ENCODE peak calls at places on chromosomes 5 and 9, in six cellular contexts. W is IMR-90, C is mesendoderm, P is H1, T is mesenchymal stem cell, F is H9. K is an unnamed sample.

GRCh38 chr5:179128976-179129375 is 68.8 kb downstream of the ZNF354C start:
- DNase-seq in W (no peak), C (no peak), P (no peak), T (no peak), F (no peak), K (no peak)

GRCh38 chr5:150583541-150584225 is 56.8 kb upstream of the SYNPO start:
- DNase-seq in W (no peak), C (no peak), P (no peak), T (no peak), F (no peak), K (no peak)

GRCh38 chr5:72129730-72130129 is 22.5 kb downstream of the MAP1B start:
- DNase-seq in W (peak; percentile 33), C (no peak), P (no peak), T (no peak), F (no peak), K (no peak)

GRCh38 chr9:36328798-36329411 is 70.7 kb upstream of the GNE start:
- DNase-seq in W (peak; percentile 80), C (peak; percentile 61), P (no peak), T (peak; percentile 78), F (no peak), K (peak; percentile 45)

GRCh38 chr9:78574354-78575036 is 277.6 kb downstream of the PSAT1 start:
- DNase-seq in W (no peak), C (peak; percentile 27), P (no peak), T (no peak), F (no peak), K (peak; percentile 59)

GRCh38 chr5:35248843-35249780 is 18.8 kb upstream of the PRLR start:
- DNase-seq in W (peak; percentile 8), C (no peak), P (no peak), T (peak; percentile 39), F (no peak), K (no peak)

GRCh38 chr5:61933787-61934626 is 372.0 kb upstream of the KIF2A start:
- DNase-seq in W (peak; percentile 29), C (peak; percentile 70), P (no peak), T (peak; percentile 60), F (peak; percentile 62), K (peak; percentile 66)

GRCh38 chr9:121713400-121714070 is 62.1 kb downstream of the DAB2IP start:
- DNase-seq in W (no peak), C (no peak), P (no peak), T (no peak), F (no peak), K (no peak)

GRCh38 chr9:14677396-14677795 is 15.8 kb downstream of the ZDHHC21 start:
- DNase-seq in W (no peak), C (no peak), P (no peak), T (no peak), F (no peak), K (no peak)

GRCh38 chr5:154384480-154385235 is 61.1 kb upstream of the SAP30L start:
- DNase-seq in W (no peak), C (peak; percentile 83), P (no peak), T (no peak), F (no peak), K (no peak)

GRCh38 chr5:142322747-142323479 is 1.9 kb downstream of the SPRY4 start:
- DNase-seq in W (peak; percentile 69), C (no peak), P (no peak), T (peak; percentile 74), F (no peak), K (peak; percentile 14)

GRCh38 chr5:110588241-110588962 is 138.1 kb downstream of the TMEM232 start:
- DNase-seq in W (no peak), C (no peak), P (no peak), T (no peak), F (no peak), K (no peak)

GRCh38 chr5:132104561-132104960 is 31.0 kb downstream of the CSF2 start:
- DNase-seq in W (peak; percentile 66), C (no peak), P (no peak), T (peak; percentile 24), F (no peak), K (no peak)

GRCh38 chr9:134526798-134527492 is 114.7 kb upstream of the COL5A1 start:
- DNase-seq in W (no peak), C (no peak), P (no peak), T (no peak), F (no peak), K (no peak)

GRCh38 chr5:143124593-143124992 is 278.9 kb downstream of the NR3C1 start:
- DNase-seq in W (no peak), C (peak; percentile 37), P (no peak), T (no peak), F (no peak), K (no peak)

GRCh38 chr5:92907914-92908606 is 673.0 kb downstream of the NR2F1-AS1 start:
- DNase-seq in W (peak; percentile 75), C (no peak), P (no peak), T (peak; percentile 79), F (no peak), K (no peak)

GRCh38 chr5:989961-990530 is 18.6 kb upstream of the NKD2 start:
- DNase-seq in W (no peak), C (peak; percentile 54), P (no peak), T (no peak), F (peak; percentile 70), K (no peak)

GRCh38 chr5:137146402-137146889 is 352.7 kb downstream of the SPOCK1 start:
- DNase-seq in W (peak; percentile 96), C (peak; percentile 89), P (no peak), T (peak; percentile 97), F (no peak), K (no peak)

GRCh38 chr9:76530458-76531100 is 71.6 kb downstream of the GCNT1 start:
- DNase-seq in W (peak; percentile 16), C (no peak), P (no peak), T (no peak), F (no peak), K (no peak)

GRCh38 chr5:157198277-157199058 is 17.8 kb downstream of the ITK start:
- DNase-seq in W (no peak), C (no peak), P (no peak), T (no peak), F (no peak), K (no peak)

GRCh38 chr5:147520450-147520849 is 10.6 kb upstream of the DPYSL3 start:
- DNase-seq in W (peak; percentile 22), C (peak; percentile 59), P (no peak), T (no peak), F (no peak), K (no peak)

GRCh38 chr5:115179068-115179958 is 9.6 kb upstream of the TRIM36 start:
- DNase-seq in W (no peak), C (peak; percentile 45), P (no peak), T (peak; percentile 24), F (peak; percentile 53), K (peak; percentile 54)

GRCh38 chr5:177536386-177536785 is 18.0 kb downstream of the FAM193B start:
- DNase-seq in W (no peak), C (no peak), P (no peak), T (no peak), F (no peak), K (no peak)

GRCh38 chr5:139671096-139671841 is 23.1 kb downstream of the CXXC5 start:
- DNase-seq in W (no peak), C (no peak), P (no peak), T (peak; percentile 47), F (no peak), K (no peak)

GRCh38 chr9:98373622-98374021 is 118.2 kb upstream of the TBC1D2 start:
- DNase-seq in W (peak; percentile 51), C (no peak), P (no peak), T (no peak), F (no peak), K (no peak)

GRCh38 chr5:154107729-154108128 is 69.0 kb downstream of the MFAP3 start:
- DNase-seq in W (no peak), C (peak; percentile 96), P (peak; percentile 15), T (no peak), F (peak; percentile 75), K (no peak)

GRCh38 chr9:137251194-137251461 is at the start of gene STPG3:
- DNase-seq in W (no peak), C (no peak), P (no peak), T (no peak), F (no peak), K (no peak)
- H2BK15ac ChIP-seq in W (no peak within 1 kb of the TSS), C (no peak within 1 kb of the TSS), P (no peak within 1 kb of the TSS), T (peak within 1 kb of the TSS; percentile 33), F (no peak within 1 kb of the TSS), K (peak within 1 kb of the TSS; percentile 99)

DNA sequence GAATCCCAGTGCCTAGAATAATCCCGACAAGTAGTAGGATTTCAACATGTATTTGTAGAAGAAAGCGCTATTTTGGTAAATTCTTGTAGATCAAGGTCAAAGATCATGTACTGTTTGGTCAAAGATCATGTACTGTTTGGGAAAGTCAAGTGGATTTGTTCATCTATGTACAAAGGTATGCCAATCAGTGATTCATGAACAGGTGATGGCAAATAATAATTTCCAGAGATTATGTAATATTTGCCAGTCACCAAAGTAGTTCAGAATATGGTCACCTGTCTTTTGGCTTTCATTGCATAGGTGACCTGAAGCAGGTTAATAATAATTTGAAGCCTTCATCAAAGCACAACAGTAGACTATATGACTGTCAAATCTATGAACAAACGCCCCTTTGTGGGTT is 398.2 kb downstream of the EFNA5 start:
- DNase-seq in W (no peak), C (no peak), P (no peak), T (no peak), F (no peak), K (no peak)
- H2BK15ac ChIP-seq in W (no peak overlapping the region), C (no peak overlapping the region), P (no peak overlapping the region), T (no peak overlapping the region), F (no peak overlapping the region), K (no peak overlapping the region)

GRCh38 chr9:88917375-88917774 is 73.9 kb upstream of the S1PR3 start:
- DNase-seq in W (no peak), C (no peak), P (no peak), T (no peak), F (no peak), K (no peak)
- H2BK15ac ChIP-seq in W (no peak overlapping the region), C (no peak overlapping the region), P (no peak overlapping the region), T (no peak overlapping the region), F (no peak overlapping the region), K (no peak overlapping the region)

DNA sequence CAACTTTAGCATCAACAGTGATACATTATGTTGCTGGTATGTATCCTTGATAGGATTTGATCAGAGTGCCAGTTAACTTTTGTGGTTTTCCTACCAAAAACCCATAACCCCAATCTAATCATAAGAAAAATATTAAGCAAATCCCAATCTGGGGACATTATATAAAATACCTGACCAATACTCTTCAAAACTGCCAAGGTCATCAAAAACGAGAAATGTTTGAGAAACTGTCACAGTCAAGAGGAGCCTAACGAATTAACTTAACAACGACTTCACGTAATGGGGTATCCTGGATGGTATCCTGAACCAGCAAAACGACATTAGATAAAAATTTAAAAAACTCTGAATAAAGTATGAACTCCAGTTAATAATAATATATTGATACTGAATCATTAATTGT is 51.7 kb upstream of the SRFBP1 start:
- DNase-seq in W (no peak), C (no peak), P (no peak), T (no peak), F (no peak), K (no peak)
- H2BK15ac ChIP-seq in W (no peak overlapping the region), C (no peak overlapping the region), P (no peak overlapping the region), T (no peak overlapping the region), F (no peak overlapping the region), K (no peak overlapping the region)

DNA sequence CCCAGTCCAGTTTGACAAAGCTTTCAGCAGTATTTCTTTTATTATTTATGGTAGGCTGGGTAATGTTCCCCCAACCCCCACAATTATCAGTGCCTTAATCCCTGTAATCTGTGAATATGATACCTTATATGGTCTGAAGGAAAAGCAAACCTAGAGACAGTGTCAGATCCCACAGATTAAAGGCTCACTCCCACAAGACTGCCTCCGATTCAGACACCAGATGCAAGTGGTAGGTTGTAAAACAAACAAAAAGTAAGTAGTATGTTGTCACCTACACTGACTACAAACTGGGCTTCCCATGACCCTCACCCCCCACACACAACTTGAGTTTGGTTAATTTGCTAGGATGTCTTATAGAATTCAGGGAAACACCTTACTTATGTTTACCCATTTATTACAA is 201.2 kb downstream of the NSG2 start:
- DNase-seq in W (no peak), C (no peak), P (no peak), T (no peak), F (no peak), K (no peak)
- H2BK15ac ChIP-seq in W (no peak overlapping the region), C (no peak overlapping the region), P (no peak overlapping the region), T (no peak overlapping the region), F (no peak overlapping the region), K (no peak overlapping the region)

K was measured in neuronal stem cell.